ENCODE peak calls at places on chromosome 7, in ten cellular contexts. N is CD4-positive, alpha-beta T cell; E is WTC11; B is RWPE2; R is heart right ventricle; Y is cardiac fibroblast; H is CD8-positive, alpha-beta T cell; X is choroid plexus epithelial cell; V is fibroblast of lung; M is omental fat pad. S is an unnamed sample.

GRCh38 chr7:20561466-20561865 is 54.0 kb upstream of the ABCB5 start:
- DNase-seq in N (no peak), E (no peak), B (no peak), R (no peak), Y (peak), H (no peak), X (no peak), V (no peak), M (no peak), S (no peak)

GRCh38 chr7:74476546-74477095 is 22.9 kb downstream of the GTF2IRD1 start:
- DNase-seq in N (no peak), E (no peak), B (no peak), R (no peak), Y (no peak), H (no peak), X (no peak), V (no peak), M (no peak), S (no peak)

GRCh38 chr7:13036256-13036765 is 348.9 kb downstream of the ARL4A start:
- DNase-seq in N (no peak), E (no peak), B (no peak), R (no peak), Y (no peak), H (no peak), X (no peak), V (peak), M (no peak), S (no peak)

GRCh38 chr7:80896856-80897598 is 21.8 kb downstream of the SEMA3C start:
- DNase-seq in N (no peak), E (no peak), B (no peak), R (no peak), Y (no peak), H (no peak), X (no peak), V (no peak), M (no peak), S (no peak)

GRCh38 chr7:27976531-27976930 is 204.1 kb downstream of the JAZF1 start:
- DNase-seq in N (no peak), E (no peak), B (no peak), R (no peak), Y (no peak), H (no peak), X (no peak), V (no peak), M (no peak), S (no peak)

GRCh38 chr7:44534501-44534900 is 6.6 kb downstream of the NPC1L1 start:
- DNase-seq in N (no peak), E (peak), B (no peak), R (no peak), Y (peak), H (no peak), X (peak), V (peak), M (no peak), S (no peak)

GRCh38 chr7:73615886-73616285 is 8.4 kb downstream of the MLXIPL start:
- DNase-seq in N (no peak), E (no peak), B (no peak), R (no peak), Y (no peak), H (no peak), X (peak), V (peak), M (no peak), S (no peak)

GRCh38 chr7:80859272-80859970 is 59.4 kb downstream of the SEMA3C start:
- DNase-seq in N (no peak), E (no peak), B (no peak), R (no peak), Y (peak), H (no peak), X (peak), V (peak), M (no peak), S (no peak)

GRCh38 chr7:74289660-74290589 is 718 bp downstream of the CLIP2 start:
- DNase-seq in N (peak), E (no peak), B (no peak), R (peak), Y (peak), H (peak), X (no peak), V (no peak), M (no peak), S (peak)

GRCh38 chr7:22676385-22676784 is 50.6 kb upstream of the IL6 start:
- DNase-seq in N (no peak), E (no peak), B (no peak), R (no peak), Y (no peak), H (no peak), X (no peak), V (no peak), M (no peak), S (no peak)

GRCh38 chr7:101923276-101923985 is 106.0 kb downstream of the CUX1 start:
- DNase-seq in N (no peak), E (no peak), B (no peak), R (no peak), Y (peak), H (no peak), X (no peak), V (no peak), M (no peak), S (peak)

GRCh38 chr7:45007571-45008328 is 7.7 kb downstream of the CCM2 start:
- DNase-seq in N (no peak), E (no peak), B (no peak), R (no peak), Y (no peak), H (no peak), X (no peak), V (no peak), M (no peak), S (no peak)

GRCh38 chr7:76294344-76295024 is 8.0 kb upstream of the HSPB1 start:
- DNase-seq in N (no peak), E (peak), B (peak), R (peak), Y (peak), H (no peak), X (peak), V (peak), M (peak), S (peak)

GRCh38 chr7:28507538-28508282 is 95.4 kb downstream of the CREB5 start:
- DNase-seq in N (no peak), E (no peak), B (no peak), R (no peak), Y (no peak), H (no peak), X (no peak), V (no peak), M (no peak), S (no peak)

DNA sequence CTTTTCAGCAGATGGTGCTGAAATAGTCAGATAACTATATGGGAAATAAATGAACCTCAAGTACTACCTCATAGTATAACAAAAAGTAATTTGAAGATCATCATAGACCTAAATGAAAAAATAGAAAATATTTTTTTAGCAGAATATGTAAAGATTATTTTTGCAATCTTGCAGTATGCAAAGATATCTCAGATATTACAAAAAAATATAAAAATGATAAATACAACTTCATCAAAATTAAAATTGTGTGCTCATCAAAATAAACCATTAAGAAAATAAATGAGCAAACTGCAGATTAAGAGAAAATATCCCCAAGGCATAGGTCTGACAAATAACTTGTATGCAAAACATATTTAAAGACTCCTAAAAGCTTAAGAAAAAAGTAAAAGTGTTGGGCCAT is 83.4 kb upstream of the KCND2 start:
- DNase-seq in N (no peak), E (no peak), B (no peak), R (no peak), Y (no peak), H (no peak), X (no peak), V (no peak), M (no peak), S (no peak)
- TF ChIP-seq CTCF in N (no peak), E (no peak), B (no peak), R (no peak), Y (no peak), H (no peak), X (no peak), V (no peak), M (no peak), S (no peak)

DNA sequence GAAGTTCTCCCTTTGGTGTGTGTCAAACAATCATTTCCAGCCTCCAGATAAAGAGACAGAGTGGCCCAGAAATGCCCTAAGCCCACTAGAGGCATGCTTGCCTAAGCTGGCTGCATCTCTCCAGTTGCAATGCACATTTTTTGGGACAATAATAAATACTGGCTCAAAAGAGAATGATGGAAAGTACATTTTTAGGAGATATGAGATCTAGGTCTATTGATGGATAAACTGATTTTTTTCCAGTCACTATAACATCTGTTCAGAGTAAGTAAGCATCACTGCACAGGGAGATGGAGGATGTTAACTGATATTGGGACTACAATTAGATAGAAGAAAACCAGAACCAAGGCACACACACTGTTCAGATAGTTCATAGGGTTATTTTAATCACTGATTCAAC is 553.0 kb downstream of the GRM8 start:
- DNase-seq in N (no peak), E (no peak), B (no peak), R (no peak), Y (no peak), H (no peak), X (no peak), V (no peak), M (no peak), S (no peak)
- TF ChIP-seq CTCF in N (no peak), E (no peak), B (no peak), R (no peak), Y (no peak), H (no peak), X (no peak), V (no peak), M (no peak), S (no peak)

GRCh38 chr7:158494162-158494586 is 93.4 kb downstream of the PTPRN2 start:
- DNase-seq in N (no peak), E (peak), B (no peak), R (no peak), Y (no peak), H (no peak), X (no peak), V (no peak), M (no peak), S (peak)
- TF ChIP-seq CTCF in N (no peak), E (no peak), B (no peak), R (no peak), Y (no peak), H (no peak), X (no peak), V (no peak), M (no peak), S (no peak)

GRCh38 chr7:113118074-113118959 is at the start of gene SMIM30:
- DNase-seq in N (peak), E (peak), B (peak), R (peak), Y (peak), H (peak), X (peak), V (peak), M (peak), S (peak)
- TF ChIP-seq CTCF in N (no peak), E (no peak), B (no peak), R (no peak), Y (peak), H (no peak), X (no peak), V (no peak), M (no peak), S (no peak)

GRCh38 chr7:35593896-35594295 is 101.0 kb downstream of the HERPUD2 start:
- DNase-seq in N (no peak), E (peak), B (no peak), R (no peak), Y (no peak), H (no peak), X (no peak), V (no peak), M (no peak), S (no peak)
- TF ChIP-seq CTCF in N (no peak), E (peak), B (peak), R (no peak), Y (peak), H (no peak), X (peak), V (no peak), M (no peak), S (peak)

DNA sequence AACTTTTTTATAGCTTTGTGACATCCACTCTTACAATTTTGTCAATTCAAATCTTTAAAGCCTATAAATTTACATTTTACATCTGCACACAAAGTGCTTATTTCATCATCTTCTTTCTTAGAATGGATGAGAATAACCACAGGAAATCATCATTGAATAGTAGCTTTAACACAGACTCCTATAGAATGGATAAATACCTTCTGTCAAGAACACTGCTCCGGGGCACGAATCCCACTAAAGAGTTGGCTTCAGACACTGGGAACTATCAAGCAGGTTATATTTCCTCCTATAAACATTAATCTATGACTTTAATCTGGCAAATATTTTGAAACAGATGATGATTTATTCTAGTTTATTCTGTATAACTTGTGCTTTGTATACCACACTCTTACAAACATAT is 269.7 kb upstream of the TPK1 start:
- DNase-seq in N (no peak), E (no peak), B (no peak), R (no peak), Y (no peak), H (no peak), X (no peak), V (no peak), M (no peak), S (no peak)
- TF ChIP-seq CTCF in N (no peak), E (no peak), B (no peak), R (no peak), Y (no peak), H (no peak), X (no peak), V (no peak), M (no peak), S (no peak)

S was measured in spleen.